ENCODE peak calls at places on chromosomes 4 and X, in five cellular contexts. K is trophoblast cell, X is mesenchymal stem cell, L is neuronal stem cell, S is H1. J is an unnamed sample.

GRCh38 chrX:104922206-104922621 is 298.3 kb downstream of the TEX13A start:
- DNase-seq in S (peak), X (peak), K (peak), L (peak), J (peak)

GRCh38 chrX:118853596-118853995 is 30.0 kb downstream of the ZCCHC12 start:
- DNase-seq in X (no peak), S (no peak), L (no peak), K (no peak), J (no peak)

GRCh38 chr4:18285357-18285756 is 263.8 kb upstream of the LCORL start:
- DNase-seq in K (no peak), X (no peak), S (no peak), L (no peak), J (no peak)

GRCh38 chr4:138804705-138805104 is 210.9 kb upstream of the NOCT start:
- DNase-seq in L (no peak), X (no peak), K (peak), S (no peak), J (no peak)

GRCh38 chr4:118345813-118346212 is 7.0 kb downstream of the PRSS12 start:
- DNase-seq in X (peak), K (no peak), L (no peak), S (no peak), J (no peak)

GRCh38 chrX:17081535-17081934 is 135.1 kb downstream of the REPS2 start:
- DNase-seq in K (peak), L (no peak), X (no peak), S (no peak), J (no peak)

GRCh38 chr4:4969298-4969697 is 50.0 kb downstream of the CYTL1 start:
- DNase-seq in X (peak), K (peak), S (no peak), L (no peak), J (no peak)

GRCh38 chrX:134603806-134604700 is 54.2 kb downstream of the PLAC1 start:
- DNase-seq in L (no peak), X (peak), K (peak), S (no peak), J (no peak)

GRCh38 chr4:55312491-55313101 is 33.4 kb upstream of the SRD5A3 start:
- DNase-seq in S (peak), L (no peak), X (peak), K (peak), J (peak)

GRCh38 chrX:110944323-110944761 is 148.7 kb upstream of the CHRDL1 start:
- DNase-seq in K (no peak), S (no peak), L (peak), X (no peak), J (peak)

GRCh38 chrX:13047752-13048151 is 3.3 kb upstream of the FAM9C start:
- DNase-seq in S (no peak), X (no peak), L (no peak), K (no peak), J (no peak)

GRCh38 chrX:15973941-15974340 is 119.3 kb upstream of the AP1S2 start:
- DNase-seq in K (no peak), X (no peak), L (no peak), S (no peak), J (no peak)

GRCh38 chr4:139559095-139559490 is 3.1 kb upstream of the SETD7 start:
- DNase-seq in X (no peak), K (no peak), S (no peak), L (no peak), J (no peak)

DNA sequence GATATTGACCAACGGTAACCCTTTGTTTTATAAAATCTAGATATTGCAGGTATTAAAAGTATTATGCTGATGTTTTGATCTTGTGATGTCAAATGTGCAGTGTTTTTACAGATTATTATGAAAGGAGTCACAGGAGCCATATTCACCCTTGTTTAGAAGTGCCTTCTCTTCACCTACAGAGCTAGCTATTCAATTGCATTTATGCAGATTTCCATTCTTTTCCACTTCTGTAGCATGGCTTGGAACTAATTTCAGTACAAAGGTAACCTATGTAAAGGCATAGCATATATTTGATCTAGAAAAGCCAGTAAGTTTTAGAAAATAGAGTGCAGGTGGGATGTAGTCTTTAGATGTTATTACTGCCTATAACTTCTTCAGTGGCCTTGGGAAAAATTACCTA is 176.2 kb downstream of the GABRB1 start:
- DNase-seq in S (no peak), K (no peak), X (no peak), L (no peak), J (no peak)
- H2BK12ac ChIP-seq in S (no peak), K (no peak), X (no peak), L (no peak), J (no peak)

DNA sequence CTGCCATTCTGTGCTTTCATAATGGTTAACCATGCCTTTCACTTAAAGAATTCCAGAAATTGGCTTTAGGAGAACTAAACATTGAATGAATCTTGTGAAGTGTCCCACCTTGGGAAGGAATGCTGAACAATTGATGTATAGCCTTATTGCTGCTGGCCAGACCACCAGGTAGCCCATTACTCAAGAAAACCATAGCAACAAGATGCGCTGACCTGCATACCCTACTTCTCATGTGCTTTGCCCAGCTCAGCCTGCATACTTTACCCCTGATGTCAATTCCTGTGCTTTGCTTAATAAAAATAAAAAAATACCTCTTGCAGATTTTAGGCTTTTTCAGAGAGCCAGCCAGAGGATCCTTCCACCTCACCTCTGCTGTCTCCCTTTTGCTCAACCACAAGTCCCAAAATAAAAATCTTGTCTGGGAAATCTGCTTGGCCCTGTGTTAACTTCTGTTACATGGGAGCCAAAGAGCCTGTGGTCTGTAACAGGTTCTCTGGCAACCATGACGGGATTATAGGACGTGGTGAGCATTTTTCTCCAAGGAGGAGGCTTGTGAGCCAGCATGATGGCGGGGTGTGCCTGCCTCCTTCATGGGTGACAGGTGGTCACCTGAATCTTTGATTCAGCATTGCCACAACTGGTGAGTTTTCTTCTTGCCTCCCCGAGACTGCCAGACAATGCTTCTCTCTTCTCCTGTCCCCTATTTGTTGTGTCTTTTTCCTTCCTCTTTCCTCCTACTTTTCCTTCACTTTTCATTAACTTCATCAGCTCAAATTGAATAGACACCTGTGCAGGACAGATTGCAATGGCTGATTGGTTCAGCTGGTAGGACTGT is 106.8 kb downstream of the ARSJ start:
- DNase-seq in K (peak), S (no peak), X (no peak), L (no peak), J (no peak)
- H2AK5ac ChIP-seq in K (no peak), S (no peak), X (peak), L (no peak), J (no peak)

DNA sequence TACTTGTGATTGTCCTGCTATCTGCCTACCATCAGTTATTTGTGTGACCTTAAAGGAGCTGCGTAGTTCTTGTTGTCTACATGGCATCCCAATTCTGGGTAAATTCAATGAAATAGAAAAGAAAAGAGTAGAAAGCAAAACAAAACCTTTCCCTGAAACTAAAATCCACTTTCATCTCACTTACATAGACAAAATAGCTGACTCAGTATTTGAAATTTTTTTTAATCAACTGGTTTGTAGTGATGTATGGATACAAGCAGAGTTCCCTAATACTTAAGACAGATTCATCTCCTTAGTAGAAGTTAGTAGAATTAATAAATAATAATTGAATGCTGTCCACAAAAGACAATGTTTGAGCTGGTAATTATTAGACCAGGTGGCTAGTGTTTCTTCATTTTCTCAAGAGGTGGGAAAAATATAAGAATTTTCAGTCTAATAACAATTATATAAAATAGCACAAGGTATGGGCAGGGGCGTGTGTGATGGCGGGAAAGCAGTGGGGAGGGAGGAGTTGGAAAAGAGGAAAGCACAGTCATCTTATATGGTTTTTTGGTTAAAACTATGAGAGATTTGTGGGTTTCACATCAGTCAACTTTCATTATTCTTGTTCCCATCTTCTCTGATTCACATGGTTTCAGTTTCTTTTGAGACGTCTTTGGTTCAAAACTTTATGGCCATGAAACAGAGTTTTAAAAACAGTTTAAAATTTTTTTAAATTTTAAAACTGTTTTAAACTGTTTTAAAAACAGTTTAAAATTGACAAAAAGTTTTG is 275.2 kb downstream of the SPRY1 start:
- DNase-seq in S (no peak), L (no peak), K (no peak), X (no peak), J (no peak)
- H2AFZ ChIP-seq in S (no peak), L (no peak), K (no peak), X (no peak), J (no peak)

DNA sequence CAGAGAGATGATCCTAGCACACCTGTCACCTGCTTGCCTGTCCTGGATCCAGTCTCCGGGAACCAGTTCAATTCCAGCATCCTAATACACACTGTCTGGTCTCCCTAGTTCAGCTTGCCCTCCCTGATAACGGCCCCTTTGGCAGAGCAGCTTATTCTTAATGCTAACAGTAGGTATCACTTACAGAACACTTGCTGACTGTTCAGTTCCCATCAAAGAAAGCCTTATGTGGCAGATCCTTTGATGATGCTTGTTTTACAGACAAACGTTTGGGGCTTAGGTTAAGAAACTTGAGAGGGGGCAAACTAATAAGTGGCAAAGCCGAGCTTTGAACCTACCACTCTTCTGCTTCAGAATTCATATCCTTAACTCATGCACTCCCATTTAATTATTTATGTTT is 885 bp downstream of the RASSF6 start:
- DNase-seq in L (no peak), X (no peak), K (no peak), S (no peak), J (no peak)
- H2BK12ac ChIP-seq in L (no peak), X (no peak), K (no peak), S (no peak), J (no peak)

DNA sequence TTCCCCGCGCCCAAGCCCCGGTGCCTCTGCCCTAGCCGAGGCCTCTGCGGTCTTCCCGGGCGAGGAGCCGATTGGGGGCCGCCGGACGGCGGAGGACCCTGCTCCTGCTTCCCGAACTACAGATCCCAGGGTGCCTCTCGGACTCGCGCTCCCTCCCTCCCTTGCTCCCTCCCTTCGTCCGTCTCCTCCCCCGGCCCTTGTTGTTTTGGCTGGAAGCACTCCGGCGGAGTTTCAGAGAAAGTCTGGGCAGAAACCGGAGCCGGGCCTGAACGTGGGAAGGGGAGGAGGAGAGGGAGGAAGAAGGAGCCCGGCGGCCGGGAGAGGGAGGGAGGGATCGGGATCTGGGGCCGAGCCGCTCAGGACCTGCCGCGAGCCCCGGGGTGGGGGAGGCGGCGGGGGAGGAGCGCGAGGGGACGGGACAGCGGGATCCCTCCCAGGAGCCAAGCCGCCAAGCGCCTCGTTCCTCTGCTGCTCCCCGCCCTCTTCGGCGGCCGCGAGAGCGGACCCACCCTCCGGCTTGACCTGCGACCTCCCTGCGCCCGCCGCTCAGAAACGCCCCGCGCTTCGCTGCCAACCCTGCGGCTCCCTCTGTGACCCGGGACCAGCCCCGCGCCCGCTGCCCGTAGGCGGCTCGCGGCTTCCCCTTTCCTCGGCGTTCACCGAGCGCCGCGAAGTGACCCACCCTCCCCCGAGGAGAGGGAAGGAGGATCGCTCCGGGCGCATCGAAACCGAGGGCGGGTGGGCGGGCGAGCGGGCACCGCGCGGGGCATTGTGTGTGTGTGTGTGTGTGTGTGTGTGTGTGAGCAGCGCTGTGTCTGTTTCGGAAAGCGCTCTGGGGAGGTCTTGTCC is 473 bp upstream of the GAB1 start:
- DNase-seq in S (peak), L (peak), K (peak), X (peak), J (peak)
- H2AK5ac ChIP-seq in S (no peak), L (no peak), K (no peak), X (no peak), J (no peak)

GRCh38 chr4:61805979-61806378 is 605.9 kb downstream of the ADGRL3 start:
- DNase-seq in K (no peak), X (no peak), S (no peak), L (no peak), J (no peak)
- H2AFZ ChIP-seq in K (no peak), X (no peak), S (no peak), L (no peak), J (no peak)

GRCh38 chr4:38396845-38397547 is 267.0 kb upstream of the KLF3 start:
- DNase-seq in K (no peak), S (no peak), X (no peak), L (no peak), J (no peak)

GRCh38 chr4:38390962-38391361 is 273.0 kb upstream of the KLF3 start:
- DNase-seq in K (no peak), L (no peak), S (no peak), X (no peak), J (no peak)

GRCh38 chr4:38387819-38388218 is 276.2 kb upstream of the KLF3 start:
- DNase-seq in S (no peak), X (no peak), L (no peak), K (no peak), J (no peak)

GRCh38 chr4:38396091-38396490 is 267.9 kb upstream of the KLF3 start:
- DNase-seq in X (no peak), S (no peak), L (no peak), K (no peak), J (no peak)

DNA sequence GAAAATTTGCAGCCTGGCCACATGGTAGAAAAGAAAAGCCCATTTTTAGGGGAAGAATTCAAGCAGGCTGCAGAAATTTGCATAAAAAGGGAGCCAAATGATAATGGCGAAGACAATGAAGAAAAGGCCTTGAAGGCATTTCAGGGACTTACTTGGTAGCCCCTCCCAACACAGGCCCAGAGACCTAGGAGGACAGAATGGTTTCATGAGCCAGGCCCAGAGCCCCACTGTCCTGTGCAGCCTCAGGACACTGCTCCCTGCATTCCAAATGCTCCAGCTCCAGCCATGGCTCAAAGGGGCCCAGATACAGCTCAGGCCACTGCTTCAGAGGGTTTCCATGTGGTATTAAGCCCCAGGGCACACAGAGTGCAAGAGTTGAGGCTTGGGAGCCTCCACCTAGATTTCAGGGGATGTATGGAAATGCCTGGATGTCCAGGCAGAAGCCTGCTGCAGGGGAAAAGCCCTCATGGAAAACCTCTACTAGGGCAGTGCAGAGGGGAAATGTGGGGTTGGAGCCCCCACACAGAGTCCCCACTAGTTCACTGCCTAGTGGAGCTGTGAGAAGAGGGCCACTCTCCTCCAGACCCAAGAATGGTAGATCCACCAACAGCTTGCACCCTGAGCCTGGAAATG is 271.7 kb upstream of the KLF3 start:
- DNase-seq in K (no peak), L (no peak), S (no peak), X (no peak), J (no peak)
- H2BK12ac ChIP-seq in K (no peak), L (no peak), S (no peak), X (no peak), J (no peak)

DNA sequence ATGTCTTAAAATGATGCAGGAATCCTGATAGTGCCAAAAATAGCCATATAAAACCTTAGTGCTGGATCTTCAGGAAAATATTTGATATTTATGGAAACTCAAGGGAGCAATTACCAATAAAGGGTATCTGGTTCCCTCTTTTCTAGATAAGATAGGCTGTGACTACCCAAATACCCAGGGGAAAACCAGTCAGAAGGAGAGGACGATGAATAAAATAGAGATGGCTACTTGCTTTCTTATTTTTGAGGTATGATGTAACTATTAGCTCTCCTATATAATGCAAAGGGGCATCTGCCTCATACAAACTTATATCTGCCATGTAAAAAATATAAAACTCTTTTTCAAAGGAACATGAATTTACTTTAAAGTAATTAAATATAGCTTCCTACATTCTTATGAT is 23.4 kb upstream of the COX18 start:
- DNase-seq in S (no peak), L (no peak), X (no peak), K (no peak), J (no peak)
- H2AK5ac ChIP-seq in S (no peak), L (no peak), X (no peak), K (no peak), J (no peak)

GRCh38 chr4:147108409-147108808 is 162.7 kb upstream of the TTC29 start:
- DNase-seq in S (no peak), L (no peak), K (no peak), X (peak), J (no peak)

GRCh38 chr4:147102596-147102995 is 156.9 kb upstream of the TTC29 start:
- DNase-seq in X (no peak), L (no peak), K (no peak), S (no peak), J (no peak)

GRCh38 chr4:147104768-147105167 is 159.1 kb upstream of the TTC29 start:
- DNase-seq in X (no peak), L (no peak), K (no peak), S (no peak), J (no peak)

GRCh38 chr4:147101678-147102077 is 156.0 kb upstream of the TTC29 start:
- DNase-seq in L (no peak), X (no peak), S (no peak), K (no peak), J (no peak)

GRCh38 chr4:147103403-147103946 is 157.8 kb upstream of the TTC29 start:
- DNase-seq in K (peak), X (peak), L (no peak), S (no peak), J (no peak)
- H2AFZ ChIP-seq in K (no peak), X (no peak), L (no peak), S (no peak), J (no peak)

DNA sequence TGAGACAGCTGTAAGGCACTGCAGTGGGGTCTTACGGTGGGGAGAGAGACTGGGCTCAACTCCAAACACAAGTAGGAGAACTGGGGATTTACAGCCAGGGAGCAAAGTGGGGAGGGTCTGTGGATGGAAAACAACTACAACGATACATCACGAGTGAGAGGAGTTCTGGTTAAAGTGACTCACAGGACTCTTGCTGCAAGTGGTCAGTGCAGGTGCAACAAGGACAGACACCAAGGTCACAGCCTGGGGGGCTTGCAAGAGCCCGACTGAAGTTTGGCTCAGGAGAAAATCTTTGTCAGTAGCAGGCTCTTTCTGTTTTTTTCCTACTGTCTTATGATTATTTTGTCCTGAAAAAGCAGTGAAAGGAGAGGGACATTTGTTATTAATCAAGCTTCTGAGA is 10.1 kb upstream of the FAT1 start:
- DNase-seq in K (no peak), L (no peak), X (no peak), S (no peak), J (no peak)
- H2BK12ac ChIP-seq in K (no peak), L (no peak), X (no peak), S (no peak), J (no peak)